ENCODE peak calls at places on chromosome 6, in eight cellular contexts. M, N, B, D, P, T, C and E are unnamed samples.

GRCh38 chr6:40352006-40352405 is 235.2 kb downstream of the LRFN2 start:
- DNase-seq in M (no peak), N (no peak), B (no peak), D (no peak), P (no peak), T (no peak), C (no peak), E (no peak)

GRCh38 chr6:147689398-147689797 is 180.9 kb downstream of the SAMD5 start:
- DNase-seq in M (no peak), N (no peak), B (no peak), D (no peak), P (no peak), T (no peak), C (no peak), E (no peak)

GRCh38 chr6:2945069-2945452 is 26.3 kb downstream of the SERPINB6 start:
- DNase-seq in M (no peak), N (no peak), B (no peak), D (no peak), P (no peak), T (no peak), C (peak; percentile 36), E (no peak)

GRCh38 chr6:27495386-27496135 is 22.7 kb upstream of the ZNF184 start:
- DNase-seq in M (peak; percentile 94), N (peak; percentile 70), B (no peak), D (peak; percentile 37), P (peak; percentile 86), T (peak; percentile 12), C (no peak), E (no peak)

GRCh38 chr6:154482858-154483257 is 27.6 kb downstream of the CNKSR3 start:
- DNase-seq in M (no peak), N (no peak), B (no peak), D (peak; percentile 29), P (no peak), T (no peak), C (no peak), E (no peak)

GRCh38 chr6:41200296-41200900 is 551 bp downstream of the TREML2 start:
- DNase-seq in M (peak; percentile 17), N (no peak), B (no peak), D (no peak), P (peak; percentile 56), T (no peak), C (no peak), E (peak; percentile 65)

GRCh38 chr6:36890264-36890663 is 4.5 kb downstream of the C6orf89 start:
- DNase-seq in M (no peak), N (no peak), B (no peak), D (no peak), P (no peak), T (no peak), C (no peak), E (no peak)

GRCh38 chr6:4383910-4384637 is 248.7 kb upstream of the ECI2 start:
- DNase-seq in M (no peak), N (no peak), B (no peak), D (no peak), P (no peak), T (no peak), C (no peak), E (no peak)

GRCh38 chr6:41836022-41836659 is 48.6 kb downstream of the TOMM6 start:
- DNase-seq in M (no peak), N (no peak), B (no peak), D (no peak), P (peak; percentile 77), T (no peak), C (no peak), E (no peak)

GRCh38 chr6:48567016-48567415 is 456.0 kb upstream of the PTCHD4 start:
- DNase-seq in M (no peak), N (no peak), B (peak; percentile 90), D (no peak), P (peak; percentile 31), T (no peak), C (no peak), E (no peak)

GRCh38 chr6:159893064-159893463 is 2.3 kb downstream of the MAS1 start:
- DNase-seq in M (no peak), N (no peak), B (no peak), D (no peak), P (no peak), T (no peak), C (no peak), E (no peak)

GRCh38 chr6:88360203-88360797 is 194.2 kb upstream of the CNR1 start:
- DNase-seq in M (no peak), N (peak; percentile 8), B (no peak), D (no peak), P (peak; percentile 88), T (no peak), C (no peak), E (no peak)

GRCh38 chr6:120137492-120137891 is 787.9 kb upstream of the MAN1A1 start:
- DNase-seq in M (no peak), N (no peak), B (no peak), D (no peak), P (no peak), T (no peak), C (no peak), E (no peak)

DNA sequence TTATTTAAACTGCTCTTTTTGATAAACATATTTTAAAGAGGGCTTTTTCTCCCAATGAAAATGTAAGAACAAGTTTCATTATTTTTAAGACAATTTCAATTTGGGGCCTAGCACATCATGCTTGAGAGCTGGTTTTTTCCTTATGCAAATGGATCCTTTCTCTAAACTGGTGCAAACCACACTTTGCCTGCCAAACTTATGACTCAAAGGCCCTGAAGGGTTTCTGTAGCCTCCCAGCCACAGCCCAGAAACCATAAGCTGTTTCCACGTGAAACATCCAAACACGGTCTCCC is 451 bp upstream of the HSF2 start:
- DNase-seq in M (no peak), N (no peak), B (no peak), D (no peak), P (no peak), T (no peak), C (no peak), E (no peak)
- H3K4me3 ChIP-seq in M (peak overlapping the region; percentile 99), N (peak overlapping the region; percentile 30), B (peak overlapping the region; percentile 24), D (no peak overlapping the region), P (peak overlapping the region; percentile 36), T (no peak overlapping the region), C (peak overlapping the region; percentile 17), E (peak overlapping the region; percentile 99)

DNA sequence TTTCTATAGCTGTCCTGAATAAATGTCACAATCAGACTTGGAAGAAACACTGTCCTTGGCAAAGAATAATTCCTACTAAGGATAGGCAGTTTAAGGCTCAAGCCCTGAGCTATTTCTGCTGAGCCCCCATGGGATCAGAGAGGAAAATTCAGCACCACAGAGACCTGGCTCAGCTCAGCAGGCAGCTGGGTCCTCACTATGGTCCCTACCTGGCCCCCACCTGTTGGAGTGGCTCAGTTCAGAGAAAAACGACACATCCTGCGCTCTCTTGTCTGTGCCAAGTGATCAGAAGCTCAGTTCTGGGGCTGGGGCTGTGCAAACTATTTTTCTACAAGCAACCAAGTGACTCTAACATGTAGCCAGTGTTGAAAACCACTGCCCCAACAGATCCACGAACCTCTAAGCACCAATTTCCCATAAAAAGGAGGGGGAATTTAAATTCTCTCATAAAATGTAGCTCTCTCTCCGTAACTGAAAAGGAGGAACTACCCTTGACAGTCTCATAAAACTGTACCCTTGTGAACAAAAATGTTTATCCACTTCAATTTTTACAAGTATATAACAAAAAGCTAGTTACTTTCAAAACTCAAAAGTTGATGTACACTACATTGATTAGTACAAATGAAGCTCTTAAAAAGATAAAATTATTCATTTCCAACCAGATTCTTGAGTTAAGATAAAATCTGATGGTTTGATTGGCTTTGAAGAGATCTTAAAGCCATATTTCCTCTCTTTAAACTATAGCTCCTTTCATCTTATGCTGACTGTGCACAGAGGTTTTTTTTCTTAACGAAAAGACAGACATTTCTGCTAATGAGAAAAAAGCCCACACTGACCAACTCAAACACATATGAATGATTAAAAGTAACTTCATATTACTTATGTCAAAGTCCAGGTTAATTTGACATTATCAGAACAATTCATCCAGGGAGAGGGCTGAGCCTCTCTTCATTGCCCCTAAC is 52.0 kb downstream of the KIF13A start:
- DNase-seq in M (no peak), N (no peak), B (no peak), D (no peak), P (no peak), T (no peak), C (no peak), E (no peak)
- H3K4me3 ChIP-seq in M (no peak overlapping the region), N (no peak overlapping the region), B (no peak overlapping the region), D (no peak overlapping the region), P (no peak overlapping the region), T (no peak overlapping the region), C (no peak overlapping the region), E (no peak overlapping the region)

DNA sequence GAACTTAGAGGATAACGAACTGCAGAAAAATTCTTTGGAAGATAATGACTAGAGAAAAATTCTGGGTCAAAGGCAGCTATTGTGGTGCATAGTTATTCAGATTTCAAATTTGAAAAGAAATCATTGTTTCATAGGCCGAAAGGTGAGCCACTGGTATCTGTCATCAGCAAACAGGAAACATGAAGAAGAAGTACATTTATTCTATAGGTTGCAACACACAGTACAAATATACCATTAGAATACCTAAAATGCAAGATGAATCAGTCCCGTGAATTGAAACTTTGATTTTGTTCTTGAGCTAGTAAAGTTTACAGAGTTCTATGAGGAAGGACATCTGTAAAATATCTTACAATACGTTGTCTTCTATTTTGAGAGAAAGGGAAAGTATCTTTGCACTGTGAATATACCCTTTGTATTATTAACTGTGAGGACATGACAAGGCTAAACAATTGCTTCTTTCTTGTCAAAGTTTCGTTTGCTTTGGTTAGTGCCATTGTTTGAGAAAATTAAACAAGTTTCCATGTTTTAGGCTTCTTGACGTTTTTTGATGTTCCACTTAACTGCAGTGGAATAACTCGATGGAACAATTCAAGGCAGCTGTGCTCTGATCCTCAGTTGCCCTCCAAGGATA is 84.7 kb downstream of the HDGFL1 start:
- DNase-seq in M (no peak), N (no peak), B (no peak), D (no peak), P (no peak), T (no peak), C (no peak), E (no peak)
- H3K4me3 ChIP-seq in M (no peak overlapping the region), N (no peak overlapping the region), B (no peak overlapping the region), D (no peak overlapping the region), P (no peak overlapping the region), T (no peak overlapping the region), C (no peak overlapping the region), E (no peak overlapping the region)

GRCh38 chr6:28727559-28728211 is 196.1 kb downstream of the TRIM27 start:
- DNase-seq in M (no peak), N (no peak), B (no peak), D (no peak), P (no peak), T (no peak), C (no peak), E (no peak)
- H3K4me3 ChIP-seq in M (peak overlapping the region; percentile 82), N (peak overlapping the region; percentile 92), B (no peak overlapping the region), D (no peak overlapping the region), P (no peak overlapping the region), T (no peak overlapping the region), C (no peak overlapping the region), E (no peak overlapping the region)